ENCODE peak calls at places on chromosomes 6 and 20, in six cellular contexts. M, R, A, H, X and Y are unnamed samples. For H3K9me2 and H3K4me1, the result is how much of the 10 kb centered on the place peaks cover.

GRCh38 chr20:25065625-25066338 is 7.8 kb upstream of the ACSS1 start:
- DNase-seq in M (peak), R (peak), A (peak), H (peak), X (peak), Y (peak)

GRCh38 chr6:16816891-16817290 is 55.6 kb upstream of the ATXN1 start:
- DNase-seq in M (no peak), R (no peak), A (no peak), H (no peak), X (no peak), Y (peak)

GRCh38 chr6:1560281-1561058 is 49.2 kb upstream of the FOXC1 start:
- DNase-seq in M (no peak), R (no peak), A (no peak), H (no peak), X (no peak), Y (no peak)

GRCh38 chr6:160788806-160789205 is 86.8 kb downstream of the PLG start:
- DNase-seq in M (no peak), R (no peak), A (no peak), H (no peak), X (no peak), Y (no peak)

GRCh38 chr6:153947817-153948447 is 91.1 kb upstream of the OPRM1 start:
- DNase-seq in M (peak), R (no peak), A (peak), H (peak), X (peak), Y (peak)

GRCh38 chr20:63639093-63639860 is 12.4 kb upstream of the GMEB2 start:
- DNase-seq in M (no peak), R (no peak), A (no peak), H (no peak), X (no peak), Y (no peak)

GRCh38 chr6:16292942-16293341 is 54.6 kb downstream of the GMPR start:
- DNase-seq in M (no peak), R (no peak), A (no peak), H (no peak), X (no peak), Y (no peak)

GRCh38 chr20:56929606-56930005 is 300.5 kb downstream of the TFAP2C start:
- DNase-seq in M (no peak), R (no peak), A (no peak), H (no peak), X (no peak), Y (no peak)

GRCh38 chr20:45783656-45784294 is 7.9 kb downstream of the WFDC3 start:
- DNase-seq in M (no peak), R (no peak), A (no peak), H (no peak), X (peak), Y (no peak)

GRCh38 chr6:44504321-44504761 is 116.8 kb downstream of the CDC5L start:
- DNase-seq in M (no peak), R (no peak), A (no peak), H (no peak), X (no peak), Y (no peak)

GRCh38 chr6:44507014-44507413 is 119.5 kb downstream of the CDC5L start:
- DNase-seq in M (no peak), R (no peak), A (no peak), H (no peak), X (no peak), Y (no peak)

GRCh38 chr6:44505751-44506150 is 118.2 kb downstream of the CDC5L start:
- DNase-seq in M (no peak), R (no peak), A (no peak), H (no peak), X (no peak), Y (no peak)

GRCh38 chr6:44500074-44500473 is 112.6 kb downstream of the CDC5L start:
- DNase-seq in M (no peak), R (no peak), A (no peak), H (no peak), X (no peak), Y (no peak)

GRCh38 chr6:44503471-44503870 is 116.0 kb downstream of the CDC5L start:
- DNase-seq in M (no peak), R (no peak), A (no peak), H (no peak), X (no peak), Y (no peak)
- H3K9me2 ChIP-seq in M (under half), R (under half), A (under half), H (under half), X (under half), Y (under half)

GRCh38 chr6:156840606-156841005 is 63.4 kb downstream of the ARID1B start:
- DNase-seq in M (no peak), R (no peak), A (no peak), H (no peak), X (no peak), Y (peak)
- H3K9ac ChIP-seq in M (peak), R (no peak), A (no peak), H (no peak), X (no peak), Y (peak)

GRCh38 chr20:47532002-47532401 is 30.3 kb downstream of the NCOA3 start:
- DNase-seq in M (no peak), R (no peak), A (no peak), H (no peak), X (no peak), Y (no peak)
- H3K4me1 ChIP-seq in M (under half), R (under half), A (under half), H (under half), X (under half), Y (under half)

DNA sequence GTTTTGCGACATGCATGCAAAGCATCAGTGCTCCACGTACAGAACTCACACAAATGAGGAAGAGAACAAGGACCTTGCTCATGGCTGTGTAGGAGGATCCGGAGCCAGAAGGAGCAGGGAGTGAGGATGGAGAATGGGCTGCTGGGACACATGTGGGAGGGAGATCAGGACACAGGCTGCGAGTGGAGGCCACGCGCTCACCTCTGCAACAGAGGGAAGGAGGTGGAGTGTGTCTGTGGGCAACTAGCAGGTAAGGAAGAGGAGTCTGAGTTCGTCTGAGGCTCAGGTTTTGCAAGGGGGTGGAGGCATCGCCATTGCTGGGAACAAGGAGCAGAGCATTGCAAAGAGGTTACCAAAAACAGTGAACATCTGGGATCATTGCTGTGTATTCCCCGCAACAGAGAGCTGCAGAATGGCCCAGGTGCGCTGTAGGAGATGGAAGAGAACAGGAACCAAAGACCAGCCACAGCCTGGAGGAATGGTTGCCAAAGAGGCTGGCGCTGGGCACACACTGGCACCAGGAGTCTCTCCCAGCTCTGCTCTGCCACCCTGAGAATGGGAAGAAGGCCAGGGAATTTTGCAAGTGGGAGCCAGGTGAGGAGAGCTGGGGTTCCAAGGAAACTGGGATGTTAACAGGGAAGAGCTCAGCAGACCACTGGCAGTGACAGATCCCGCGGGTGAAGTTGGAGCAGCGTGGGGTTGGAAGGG is 90.0 kb upstream of the RPS6KA2 start:
- DNase-seq in M (no peak), R (no peak), A (no peak), H (no peak), X (no peak), Y (no peak)
- H3K9me2 ChIP-seq in M (under half), R (under half), A (under half), H (under half), X (under half), Y (under half)

GRCh38 chr6:37518116-37518515 is 18.4 kb upstream of the CCDC167 start:
- DNase-seq in M (no peak), R (no peak), A (no peak), H (no peak), X (no peak), Y (no peak)
- H3K9ac ChIP-seq in M (no peak), R (no peak), A (no peak), H (no peak), X (no peak), Y (no peak)

DNA sequence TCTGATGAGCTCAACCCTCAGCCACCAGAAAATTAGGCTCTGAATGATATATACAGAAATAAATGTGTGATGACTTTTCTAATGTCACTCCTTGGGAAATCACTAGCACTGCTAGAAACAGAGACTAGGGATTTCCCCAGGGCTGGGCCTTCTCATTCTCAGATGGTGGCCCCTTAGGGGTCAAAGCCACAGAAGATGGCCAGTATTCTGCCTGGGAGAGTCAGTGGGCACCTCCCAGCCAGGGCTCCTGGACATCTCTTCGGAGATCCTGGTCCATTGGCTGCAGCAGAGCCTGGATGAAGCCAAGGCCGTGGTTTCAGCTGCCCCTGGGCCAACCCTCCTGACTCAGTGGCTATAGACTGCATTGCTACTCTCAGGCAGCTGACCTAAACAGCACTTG is 276.9 kb upstream of the SUPT3H start:
- DNase-seq in M (no peak), R (no peak), A (no peak), H (no peak), X (no peak), Y (peak)
- H3K4me1 ChIP-seq in M (under half), R (under half), A (under half), H (under half), X (half or more), Y (half or more)

GRCh38 chr6:88880021-88880420 is 83.4 kb downstream of the RNGTT start:
- DNase-seq in M (no peak), R (no peak), A (no peak), H (no peak), X (no peak), Y (no peak)
- H3K9me2 ChIP-seq in M (under half), R (under half), A (under half), H (under half), X (under half), Y (under half)

DNA sequence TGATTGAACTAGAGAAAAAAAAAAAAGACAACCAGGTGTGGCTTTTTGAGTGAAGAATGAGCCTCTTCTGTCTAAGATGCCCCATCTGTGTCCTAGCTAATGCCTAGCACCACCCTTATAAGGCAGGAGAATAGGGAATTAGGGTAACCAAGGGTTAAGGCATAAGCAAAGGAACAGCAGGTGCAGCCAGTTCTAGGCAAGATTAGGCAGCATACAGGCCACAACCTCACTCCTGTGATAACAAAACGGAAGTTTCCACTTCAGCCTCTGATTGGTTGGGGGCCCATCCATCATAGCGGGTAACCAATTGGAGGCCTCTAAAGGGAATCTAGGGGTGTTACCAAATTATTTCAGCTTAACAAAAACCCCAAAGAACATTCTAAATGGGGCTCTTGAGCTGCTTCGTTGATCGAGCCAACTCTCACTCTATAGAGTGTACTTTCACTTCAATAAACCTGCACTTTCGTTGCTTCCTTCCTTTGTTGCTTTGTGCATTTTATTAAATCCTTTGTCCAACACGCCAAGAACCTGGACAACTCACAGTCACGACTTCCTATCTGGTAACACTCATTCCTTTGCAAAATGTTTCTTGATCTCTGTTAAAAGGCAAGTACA is 61.9 kb upstream of the TAGAP start:
- DNase-seq in M (no peak), R (peak), A (peak), H (peak), X (peak), Y (peak)
- H3K9ac ChIP-seq in M (no peak), R (no peak), A (peak), H (no peak), X (no peak), Y (no peak)